ENCODE peak calls at places on chromosomes 6 and 20, in four cellular contexts. V is MG63, Q is M059J, H is Peyer's patch. L is an unnamed sample.
A peak's percentile ranks its signal among the peaks of the same experiment; 100 is the strongest.

GRCh38 chr6:42313941-42314570 is 96.4 kb upstream of the MRPS10 start:
- DNase-seq in V (no peak), Q (peak; percentile 61), H (no peak), L (no peak)

GRCh38 chr20:57148266-57148665 is 118.2 kb downstream of the BMP7 start:
- DNase-seq in V (no peak), Q (no peak), H (no peak), L (no peak)

GRCh38 chr6:92777146-92777740 is 642.1 kb downstream of the EPHA7 start:
- DNase-seq in V (no peak), Q (no peak), H (no peak), L (peak; percentile 74)

GRCh38 chr6:3026811-3027626 is 27.3 kb downstream of the NQO2 start:
- DNase-seq in V (no peak), Q (no peak), H (peak; percentile 65), L (no peak)

GRCh38 chr6:2755456-2755855 is 4.7 kb upstream of the MYLK4 start:
- DNase-seq in V (no peak), Q (no peak), H (no peak), L (no peak)

GRCh38 chr6:158708239-158708638 is 58.4 kb downstream of the SYTL3 start:
- DNase-seq in V (peak; percentile 58), Q (peak; percentile 26), H (peak; percentile 14), L (no peak)

GRCh38 chr6:42333622-42334021 is 116.0 kb upstream of the MRPS10 start:
- DNase-seq in V (no peak), Q (no peak), H (no peak), L (no peak)

GRCh38 chr20:15739056-15739455 is 834.2 kb downstream of the KIF16B start:
- DNase-seq in V (no peak), Q (peak; percentile 44), H (no peak), L (no peak)

GRCh38 chr20:62236200-62236599 is 2.1 kb upstream of the OSBPL2 start:
- DNase-seq in V (no peak), Q (no peak), H (no peak), L (no peak)

GRCh38 chr20:58701431-58702160 is 9.0 kb downstream of the NPEPL1 start:
- DNase-seq in V (no peak), Q (no peak), H (no peak), L (no peak)

GRCh38 chr6:167547328-167547692 is 222.4 kb downstream of the TTLL2 start:
- DNase-seq in V (no peak), Q (no peak), H (no peak), L (no peak)

GRCh38 chr6:113620372-113620771 is 236.8 kb upstream of the MARCKS start:
- DNase-seq in V (no peak), Q (no peak), H (no peak), L (no peak)

GRCh38 chr20:57711311-57711712 is 1.5 kb upstream of the PMEPA1 start:
- DNase-seq in V (no peak), Q (peak; percentile 57), H (no peak), L (no peak)

GRCh38 chr6:152716322-152716721 is 18.6 kb downstream of the MYCT1 start:
- DNase-seq in V (no peak), Q (no peak), H (no peak), L (no peak)

GRCh38 chr6:49950415-49950751 is 13.6 kb downstream of the DEFB114 start:
- DNase-seq in V (no peak), Q (no peak), H (no peak), L (no peak)

GRCh38 chr20:62534526-62535221 is 58.9 kb upstream of the GATA5 start:
- DNase-seq in V (no peak), Q (no peak), H (no peak), L (no peak)

GRCh38 chr6:10271982-10272381 is 142.9 kb downstream of the TFAP2A start:
- DNase-seq in V (no peak), Q (peak; percentile 44), H (no peak), L (no peak)

GRCh38 chr20:58213716-58214115 is 14.7 kb downstream of the ANKRD60 start:
- DNase-seq in V (no peak), Q (no peak), H (no peak), L (no peak)

GRCh38 chr20:61682998-61683681 is 382.5 kb downstream of the TAF4 start:
- DNase-seq in V (no peak), Q (no peak), H (no peak), L (no peak)

GRCh38 chr20:49700411-49701185 is 13.1 kb downstream of the B4GALT5 start:
- DNase-seq in V (peak; percentile 54), Q (peak; percentile 88), H (no peak), L (no peak)

GRCh38 chr20:14295238-14295637 is 42.2 kb downstream of the FLRT3 start:
- DNase-seq in V (no peak), Q (no peak), H (no peak), L (no peak)

GRCh38 chr6:154613137-154613676 is 102.7 kb upstream of the CNKSR3 start:
- DNase-seq in V (peak; percentile 23), Q (peak; percentile 96), H (no peak), L (no peak)

L was measured in NCI-H1092 treated with DMSO at 0.1 percent for 48 hours.